ENCODE peak calls at places on chromosomes 12 and 14, in seven cellular contexts. B is midbrain; D is ecto neural progenitor cell; P is memory B cell; T is HS-5; U is left ventricle myocardium inferior; Y is effector memory CD8-positive, alpha-beta T cell. O is an unnamed sample.

GRCh38 chr12:79673334-79673733 is 17.4 kb downstream of the PAWR start:
- DNase-seq in B (no peak), D (no peak), P (peak; percentile 21), T (no peak), U (no peak), Y (no peak), O (no peak)

GRCh38 chr12:8890313-8891084 is 23.8 kb upstream of the PHC1 start:
- DNase-seq in B (peak; percentile 66), D (peak; percentile 83), P (peak; percentile 59), T (peak; percentile 10), U (no peak), Y (peak; percentile 69), O (no peak)

GRCh38 chr14:65070710-65071033 is 31.6 kb downstream of the MAX start:
- DNase-seq in B (no peak), D (no peak), P (no peak), T (no peak), U (no peak), Y (no peak), O (no peak)

GRCh38 chr12:47886471-47887240 is 18.1 kb downstream of the VDR start:
- DNase-seq in B (no peak), D (no peak), P (no peak), T (no peak), U (no peak), Y (no peak), O (no peak)

GRCh38 chr12:124422570-124423523 is 128.0 kb downstream of the RFLNA start:
- DNase-seq in B (peak; percentile 85), D (no peak), P (no peak), T (peak; percentile 33), U (peak; percentile 95), Y (no peak), O (peak; percentile 76)

GRCh38 chr12:89863968-89864367 is 155.3 kb upstream of the ATP2B1 start:
- DNase-seq in B (no peak), D (no peak), P (no peak), T (no peak), U (no peak), Y (peak; percentile 17), O (no peak)

GRCh38 chr12:47396902-47397663 is 308.7 kb downstream of the RPAP3 start:
- DNase-seq in B (no peak), D (peak; percentile 43), P (peak; percentile 59), T (no peak), U (no peak), Y (no peak), O (no peak)

GRCh38 chr12:66159088-66159487 is 10.7 kb downstream of the TMBIM4 start:
- DNase-seq in B (no peak), D (no peak), P (no peak), T (no peak), U (no peak), Y (no peak), O (no peak)

GRCh38 chr12:88726806-88727722 is 146.8 kb upstream of the KITLG start:
- DNase-seq in B (no peak), D (no peak), P (no peak), T (peak; percentile 45), U (no peak), Y (no peak), O (no peak)

GRCh38 chr12:15004401-15004800 is 31.6 kb downstream of the PDE6H start:
- DNase-seq in B (no peak), D (no peak), P (no peak), T (no peak), U (no peak), Y (no peak), O (no peak)

GRCh38 chr14:23478109-23478698 is 8.7 kb downstream of the NGDN start:
- DNase-seq in B (peak; percentile 55), D (no peak), P (peak; percentile 57), T (peak; percentile 36), U (peak; percentile 26), Y (peak; percentile 63), O (peak; percentile 56)

GRCh38 chr12:27396416-27396815 is 50.1 kb upstream of the SMCO2 start:
- DNase-seq in B (no peak), D (no peak), P (no peak), T (no peak), U (no peak), Y (no peak), O (peak; percentile 45)

GRCh38 chr12:95789126-95790024 is 1.2 kb downstream of the NTN4 start:
- DNase-seq in B (no peak), D (peak; percentile 73), P (no peak), T (no peak), U (peak; percentile 38), Y (no peak), O (no peak)

GRCh38 chr12:22971771-22972191 is 346.8 kb downstream of the ETNK1 start:
- DNase-seq in B (no peak), D (no peak), P (no peak), T (no peak), U (no peak), Y (no peak), O (no peak)

GRCh38 chr12:70875628-70876027 is 44.9 kb downstream of the PTPRR start:
- DNase-seq in B (no peak), D (no peak), P (no peak), T (no peak), U (no peak), Y (no peak), O (no peak)

GRCh38 chr12:8953773-8954402 is 4.4 kb upstream of the M6PR start:
- DNase-seq in B (no peak), D (no peak), P (no peak), T (no peak), U (no peak), Y (peak; percentile 61), O (no peak)

GRCh38 chr12:87670448-87670847 is 358.8 kb downstream of the C12orf50 start:
- DNase-seq in B (no peak), D (no peak), P (no peak), T (no peak), U (no peak), Y (no peak), O (no peak)

GRCh38 chr12:66965613-66966012 is 286.7 kb upstream of the GRIP1 start:
- DNase-seq in B (no peak), D (no peak), P (no peak), T (no peak), U (no peak), Y (no peak), O (no peak)

GRCh38 chr12:53044896-53045571 is 4.8 kb upstream of the TNS2 start:
- DNase-seq in B (no peak), D (no peak), P (no peak), T (no peak), U (no peak), Y (no peak), O (no peak)

GRCh38 chr14:75184447-75184846 is 8.0 kb upstream of the TMED10 start:
- DNase-seq in B (no peak), D (no peak), P (no peak), T (peak; percentile 9), U (no peak), Y (no peak), O (no peak)